ENCODE peak calls at places on chromosomes 5 and 9, in seven cellular contexts. One of them, this sample, is unnamed.

GRCh38 chr9:114431003-114431402 is 43.2 kb upstream of the AKNA start:
- DNase-seq in activated CD8-positive, alpha-beta T cell treated with anti-CD3 and anti-CD28 coated beads for 36 hours: no peak
- DNase-seq in cardiac fibroblast: no peak
- DNase-seq in ascending aorta: peak; percentile 30
- DNase-seq in fibroblast of lung: no peak
- DNase-seq in astrocyte: no peak
- DNase-seq in GM06990: no peak
- DNase-seq in this sample: no peak

GRCh38 chr5:159951387-159951786 is 35.1 kb downstream of the ADRA1B start:
- DNase-seq in GM06990: no peak
- DNase-seq in ascending aorta: no peak
- DNase-seq in cardiac fibroblast: peak; percentile 19
- DNase-seq in activated CD8-positive, alpha-beta T cell treated with anti-CD3 and anti-CD28 coated beads for 36 hours: no peak
- DNase-seq in fibroblast of lung: no peak
- DNase-seq in astrocyte: no peak
- DNase-seq in this sample: no peak

GRCh38 chr9:69811329-69811989 is 9.2 kb upstream of the CFAP95 start:
- DNase-seq in fibroblast of lung: no peak
- DNase-seq in activated CD8-positive, alpha-beta T cell treated with anti-CD3 and anti-CD28 coated beads for 36 hours: no peak
- DNase-seq in GM06990: no peak
- DNase-seq in ascending aorta: no peak
- DNase-seq in cardiac fibroblast: no peak
- DNase-seq in astrocyte: no peak
- DNase-seq in this sample: no peak

GRCh38 chr5:179435731-179436315 is 90.6 kb upstream of the ADAMTS2 start:
- DNase-seq in ascending aorta: no peak
- DNase-seq in cardiac fibroblast: no peak
- DNase-seq in activated CD8-positive, alpha-beta T cell treated with anti-CD3 and anti-CD28 coated beads for 36 hours: no peak
- DNase-seq in GM06990: no peak
- DNase-seq in astrocyte: no peak
- DNase-seq in fibroblast of lung: no peak
- DNase-seq in this sample: no peak

GRCh38 chr9:68489636-68490035 is 51.0 kb downstream of the TMEM252 start:
- DNase-seq in ascending aorta: no peak
- DNase-seq in astrocyte: peak; percentile 64
- DNase-seq in activated CD8-positive, alpha-beta T cell treated with anti-CD3 and anti-CD28 coated beads for 36 hours: no peak
- DNase-seq in GM06990: no peak
- DNase-seq in fibroblast of lung: peak; percentile 54
- DNase-seq in cardiac fibroblast: no peak
- DNase-seq in this sample: no peak

GRCh38 chr5:125541085-125541484 is 794.6 kb upstream of the ZNF608 start:
- DNase-seq in ascending aorta: no peak
- DNase-seq in GM06990: no peak
- DNase-seq in fibroblast of lung: no peak
- DNase-seq in astrocyte: no peak
- DNase-seq in cardiac fibroblast: no peak
- DNase-seq in activated CD8-positive, alpha-beta T cell treated with anti-CD3 and anti-CD28 coated beads for 36 hours: no peak
- DNase-seq in this sample: no peak

GRCh38 chr9:130128782-130129424 is 43.3 kb upstream of the NCS1 start:
- DNase-seq in astrocyte: peak; percentile 99
- DNase-seq in fibroblast of lung: peak; percentile 91
- DNase-seq in ascending aorta: peak; percentile 77
- DNase-seq in cardiac fibroblast: peak; percentile 91
- DNase-seq in activated CD8-positive, alpha-beta T cell treated with anti-CD3 and anti-CD28 coated beads for 36 hours: peak; percentile 83
- DNase-seq in GM06990: peak; percentile 79
- DNase-seq in this sample: peak; percentile 73

GRCh38 chr5:40404613-40405012 is 275.1 kb upstream of the PTGER4 start:
- DNase-seq in fibroblast of lung: no peak
- DNase-seq in astrocyte: no peak
- DNase-seq in ascending aorta: no peak
- DNase-seq in cardiac fibroblast: no peak
- DNase-seq in activated CD8-positive, alpha-beta T cell treated with anti-CD3 and anti-CD28 coated beads for 36 hours: no peak
- DNase-seq in GM06990: no peak
- DNase-seq in this sample: no peak

GRCh38 chr5:83472508-83473343 is 1.2 kb downstream of the VCAN start:
- DNase-seq in astrocyte: no peak
- DNase-seq in cardiac fibroblast: no peak
- DNase-seq in GM06990: peak; percentile 61
- DNase-seq in activated CD8-positive, alpha-beta T cell treated with anti-CD3 and anti-CD28 coated beads for 36 hours: peak; percentile 48
- DNase-seq in fibroblast of lung: peak; percentile 24
- DNase-seq in ascending aorta: peak; percentile 87
- DNase-seq in this sample: peak; percentile 62

GRCh38 chr5:76953551-76954382 is 922 bp downstream of the CRHBP start:
- DNase-seq in GM06990: no peak
- DNase-seq in astrocyte: peak; percentile 44
- DNase-seq in cardiac fibroblast: peak; percentile 51
- DNase-seq in ascending aorta: no peak
- DNase-seq in fibroblast of lung: peak; percentile 23
- DNase-seq in activated CD8-positive, alpha-beta T cell treated with anti-CD3 and anti-CD28 coated beads for 36 hours: no peak
- DNase-seq in this sample: no peak

GRCh38 chr5:118115791-118116190 is 872.6 kb downstream of the DTWD2 start:
- DNase-seq in activated CD8-positive, alpha-beta T cell treated with anti-CD3 and anti-CD28 coated beads for 36 hours: no peak
- DNase-seq in astrocyte: peak; percentile 3
- DNase-seq in fibroblast of lung: no peak
- DNase-seq in ascending aorta: no peak
- DNase-seq in cardiac fibroblast: no peak
- DNase-seq in GM06990: no peak
- DNase-seq in this sample: no peak

GRCh38 chr5:88518131-88519016 is 249.7 kb upstream of the TMEM161B start:
- DNase-seq in ascending aorta: no peak
- DNase-seq in GM06990: no peak
- DNase-seq in cardiac fibroblast: no peak
- DNase-seq in astrocyte: peak; percentile 95
- DNase-seq in fibroblast of lung: no peak
- DNase-seq in activated CD8-positive, alpha-beta T cell treated with anti-CD3 and anti-CD28 coated beads for 36 hours: no peak
- DNase-seq in this sample: no peak

GRCh38 chr5:111271885-111272284 is 47.7 kb downstream of the CAMK4 start:
- DNase-seq in GM06990: no peak
- DNase-seq in activated CD8-positive, alpha-beta T cell treated with anti-CD3 and anti-CD28 coated beads for 36 hours: peak; percentile 41
- DNase-seq in fibroblast of lung: no peak
- DNase-seq in ascending aorta: no peak
- DNase-seq in cardiac fibroblast: peak; percentile 39
- DNase-seq in astrocyte: peak; percentile 63
- DNase-seq in this sample: no peak

GRCh38 chr5:181224390-181225234 is 1.5 kb downstream of the TRIM41 start:
- DNase-seq in fibroblast of lung: no peak
- DNase-seq in GM06990: peak; percentile 55
- DNase-seq in astrocyte: no peak
- DNase-seq in cardiac fibroblast: no peak
- DNase-seq in ascending aorta: no peak
- DNase-seq in activated CD8-positive, alpha-beta T cell treated with anti-CD3 and anti-CD28 coated beads for 36 hours: peak; percentile 48
- DNase-seq in this sample: peak; percentile 17

GRCh38 chr9:105359899-105360298 is 87.9 kb upstream of the FSD1L start:
- DNase-seq in astrocyte: peak; percentile 95
- DNase-seq in fibroblast of lung: peak; percentile 34
- DNase-seq in ascending aorta: no peak
- DNase-seq in activated CD8-positive, alpha-beta T cell treated with anti-CD3 and anti-CD28 coated beads for 36 hours: peak; percentile 86
- DNase-seq in GM06990: no peak
- DNase-seq in cardiac fibroblast: peak; percentile 54
- DNase-seq in this sample: peak; percentile 8

GRCh38 chr5:69517763-69518212 is 25.2 kb downstream of the OCLN start:
- DNase-seq in GM06990: no peak
- DNase-seq in fibroblast of lung: peak; percentile 73
- DNase-seq in ascending aorta: no peak
- DNase-seq in cardiac fibroblast: peak; percentile 80
- DNase-seq in astrocyte: peak; percentile 52
- DNase-seq in activated CD8-positive, alpha-beta T cell treated with anti-CD3 and anti-CD28 coated beads for 36 hours: no peak
- DNase-seq in this sample: no peak

GRCh38 chr5:1751026-1751863 is 48.4 kb downstream of the MRPL36 start:
- DNase-seq in activated CD8-positive, alpha-beta T cell treated with anti-CD3 and anti-CD28 coated beads for 36 hours: no peak
- DNase-seq in cardiac fibroblast: no peak
- DNase-seq in ascending aorta: peak; percentile 31
- DNase-seq in fibroblast of lung: no peak
- DNase-seq in astrocyte: no peak
- DNase-seq in GM06990: no peak
- DNase-seq in this sample: no peak

GRCh38 chr9:26856413-26857032 is 36.1 kb downstream of the CAAP1 start:
- DNase-seq in activated CD8-positive, alpha-beta T cell treated with anti-CD3 and anti-CD28 coated beads for 36 hours: peak; percentile 48
- DNase-seq in GM06990: no peak
- DNase-seq in ascending aorta: no peak
- DNase-seq in astrocyte: peak; percentile 15
- DNase-seq in fibroblast of lung: peak; percentile 70
- DNase-seq in cardiac fibroblast: peak; percentile 79
- DNase-seq in this sample: peak; percentile 41

GRCh38 chr9:35920004-35920658 is 10.8 kb downstream of the SPAAR start:
- DNase-seq in cardiac fibroblast: no peak
- DNase-seq in activated CD8-positive, alpha-beta T cell treated with anti-CD3 and anti-CD28 coated beads for 36 hours: no peak
- DNase-seq in astrocyte: no peak
- DNase-seq in fibroblast of lung: no peak
- DNase-seq in GM06990: no peak
- DNase-seq in ascending aorta: no peak
- DNase-seq in this sample: no peak

GRCh38 chr9:114307323-114308250 is 15.3 kb upstream of the ORM1 start:
- DNase-seq in cardiac fibroblast: peak; percentile 49
- DNase-seq in astrocyte: peak; percentile 52
- DNase-seq in fibroblast of lung: no peak
- DNase-seq in ascending aorta: peak; percentile 62
- DNase-seq in GM06990: no peak
- DNase-seq in activated CD8-positive, alpha-beta T cell treated with anti-CD3 and anti-CD28 coated beads for 36 hours: no peak
- DNase-seq in this sample: no peak

GRCh38 chr9:69484023-69484422 is 159.0 kb downstream of the ENTREP1 start:
- DNase-seq in activated CD8-positive, alpha-beta T cell treated with anti-CD3 and anti-CD28 coated beads for 36 hours: no peak
- DNase-seq in astrocyte: no peak
- DNase-seq in cardiac fibroblast: no peak
- DNase-seq in ascending aorta: no peak
- DNase-seq in fibroblast of lung: no peak
- DNase-seq in GM06990: no peak
- DNase-seq in this sample: no peak

GRCh38 chr5:64854855-64855254 is 86.1 kb downstream of the CWC27 start:
- DNase-seq in astrocyte: peak; percentile 23
- DNase-seq in GM06990: no peak
- DNase-seq in activated CD8-positive, alpha-beta T cell treated with anti-CD3 and anti-CD28 coated beads for 36 hours: no peak
- DNase-seq in ascending aorta: no peak
- DNase-seq in fibroblast of lung: peak; percentile 38
- DNase-seq in cardiac fibroblast: no peak
- DNase-seq in this sample: no peak

DNA sequence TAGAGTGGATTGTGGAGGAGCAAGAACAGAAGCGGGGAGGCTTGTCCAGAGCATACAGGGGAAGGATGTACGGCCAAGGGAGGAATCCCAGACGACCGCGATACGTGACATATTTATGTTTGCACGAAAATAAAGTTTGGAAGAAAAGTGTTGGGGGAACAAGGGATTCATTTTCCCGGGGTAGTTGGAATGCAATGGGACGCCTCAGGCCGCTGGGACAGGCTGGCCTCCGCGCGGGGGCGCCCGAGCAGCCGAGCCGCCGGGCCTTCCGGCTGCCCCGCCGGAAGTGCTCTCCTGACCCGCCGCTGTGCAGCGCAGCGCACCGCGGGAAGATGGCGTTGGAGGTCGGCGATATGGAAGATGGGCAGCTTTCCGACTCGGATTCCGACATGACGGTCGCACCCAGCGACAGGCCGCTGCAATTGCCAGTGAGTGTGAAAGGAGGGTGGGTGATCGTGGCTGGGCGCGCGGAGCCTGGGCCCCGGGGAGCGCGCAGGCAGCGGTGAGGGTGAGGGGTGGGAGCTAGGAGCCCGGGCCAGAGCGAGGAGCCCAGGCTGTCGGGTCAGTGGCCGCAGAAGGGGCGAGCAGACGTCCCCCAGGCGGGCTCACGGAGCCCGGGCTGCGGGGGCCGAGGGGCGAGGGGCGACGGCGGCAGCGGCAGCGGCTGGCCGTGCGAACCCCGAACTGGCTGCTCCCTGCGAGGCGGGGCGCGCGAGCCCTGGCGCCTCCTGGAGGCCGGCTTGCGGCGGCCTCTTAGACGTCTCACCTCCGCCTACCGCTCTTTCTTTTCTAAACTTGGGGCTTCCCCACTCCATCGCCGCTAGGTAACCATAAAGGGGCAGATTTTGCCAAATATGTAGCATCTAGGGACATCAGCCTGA is at the start of gene PHAX:
- DNase-seq in ascending aorta: peak; percentile 85
- DNase-seq in GM06990: peak; percentile 90
- DNase-seq in fibroblast of lung: peak; percentile 78
- DNase-seq in astrocyte: peak; percentile 64
- DNase-seq in activated CD8-positive, alpha-beta T cell treated with anti-CD3 and anti-CD28 coated beads for 36 hours: peak; percentile 80
- DNase-seq in cardiac fibroblast: peak; percentile 76
- DNase-seq in this sample: peak; percentile 94
- TF ChIP-seq CTCF in ascending aorta: peak; percentile 82
- TF ChIP-seq CTCF in GM06990: peak; percentile 67
- TF ChIP-seq CTCF in fibroblast of lung: peak; percentile 59
- TF ChIP-seq CTCF in astrocyte: peak; percentile 67
- TF ChIP-seq CTCF in activated CD8-positive, alpha-beta T cell treated with anti-CD3 and anti-CD28 coated beads for 36 hours: peak; percentile 66
- TF ChIP-seq CTCF in cardiac fibroblast: peak; percentile 60
- TF ChIP-seq CTCF in this sample: peak; percentile 79

GRCh38 chr9:82130331-82131042 is 141.9 kb downstream of the SPATA31D1 start:
- DNase-seq in cardiac fibroblast: no peak
- DNase-seq in GM06990: no peak
- DNase-seq in activated CD8-positive, alpha-beta T cell treated with anti-CD3 and anti-CD28 coated beads for 36 hours: no peak
- DNase-seq in ascending aorta: no peak
- DNase-seq in fibroblast of lung: no peak
- DNase-seq in astrocyte: no peak
- DNase-seq in this sample: no peak
- TF ChIP-seq CTCF in cardiac fibroblast: no peak
- TF ChIP-seq CTCF in GM06990: no peak
- TF ChIP-seq CTCF in activated CD8-positive, alpha-beta T cell treated with anti-CD3 and anti-CD28 coated beads for 36 hours: no peak
- TF ChIP-seq CTCF in ascending aorta: no peak
- TF ChIP-seq CTCF in fibroblast of lung: no peak
- TF ChIP-seq CTCF in astrocyte: no peak
- TF ChIP-seq CTCF in this sample: no peak

GRCh38 chr5:91841423-91841822 is 458.3 kb upstream of the ARRDC3 start:
- DNase-seq in activated CD8-positive, alpha-beta T cell treated with anti-CD3 and anti-CD28 coated beads for 36 hours: no peak
- DNase-seq in cardiac fibroblast: no peak
- DNase-seq in GM06990: no peak
- DNase-seq in astrocyte: no peak
- DNase-seq in ascending aorta: no peak
- DNase-seq in fibroblast of lung: no peak
- DNase-seq in this sample: no peak
- TF ChIP-seq CTCF in activated CD8-positive, alpha-beta T cell treated with anti-CD3 and anti-CD28 coated beads for 36 hours: no peak
- TF ChIP-seq CTCF in cardiac fibroblast: no peak
- TF ChIP-seq CTCF in GM06990: no peak
- TF ChIP-seq CTCF in astrocyte: no peak
- TF ChIP-seq CTCF in ascending aorta: no peak
- TF ChIP-seq CTCF in fibroblast of lung: no peak
- TF ChIP-seq CTCF in this sample: no peak

GRCh38 chr5:149761461-149761860 is 31.4 kb downstream of the PPARGC1B start:
- DNase-seq in astrocyte: no peak
- DNase-seq in activated CD8-positive, alpha-beta T cell treated with anti-CD3 and anti-CD28 coated beads for 36 hours: no peak
- DNase-seq in GM06990: no peak
- DNase-seq in ascending aorta: no peak
- DNase-seq in cardiac fibroblast: no peak
- DNase-seq in fibroblast of lung: no peak
- DNase-seq in this sample: no peak

GRCh38 chr5:149765932-149766331 is 35.8 kb downstream of the PPARGC1B start:
- DNase-seq in fibroblast of lung: no peak
- DNase-seq in ascending aorta: no peak
- DNase-seq in activated CD8-positive, alpha-beta T cell treated with anti-CD3 and anti-CD28 coated beads for 36 hours: no peak
- DNase-seq in astrocyte: no peak
- DNase-seq in cardiac fibroblast: peak; percentile 20
- DNase-seq in GM06990: no peak
- DNase-seq in this sample: no peak

GRCh38 chr5:149764086-149764485 is 34.0 kb downstream of the PPARGC1B start:
- DNase-seq in GM06990: no peak
- DNase-seq in cardiac fibroblast: no peak
- DNase-seq in fibroblast of lung: no peak
- DNase-seq in ascending aorta: no peak
- DNase-seq in activated CD8-positive, alpha-beta T cell treated with anti-CD3 and anti-CD28 coated beads for 36 hours: no peak
- DNase-seq in astrocyte: no peak
- DNase-seq in this sample: no peak

GRCh38 chr5:149760700-149761187 is 30.6 kb downstream of the PPARGC1B start:
- DNase-seq in GM06990: no peak
- DNase-seq in fibroblast of lung: no peak
- DNase-seq in cardiac fibroblast: no peak
- DNase-seq in astrocyte: no peak
- DNase-seq in ascending aorta: no peak
- DNase-seq in activated CD8-positive, alpha-beta T cell treated with anti-CD3 and anti-CD28 coated beads for 36 hours: no peak
- DNase-seq in this sample: no peak

GRCh38 chr5:149762958-149763630 is 33.0 kb downstream of the PPARGC1B start:
- DNase-seq in fibroblast of lung: no peak
- DNase-seq in cardiac fibroblast: no peak
- DNase-seq in GM06990: no peak
- DNase-seq in astrocyte: no peak
- DNase-seq in activated CD8-positive, alpha-beta T cell treated with anti-CD3 and anti-CD28 coated beads for 36 hours: no peak
- DNase-seq in ascending aorta: no peak
- DNase-seq in this sample: no peak
- TF ChIP-seq CTCF in fibroblast of lung: no peak
- TF ChIP-seq CTCF in cardiac fibroblast: no peak
- TF ChIP-seq CTCF in GM06990: no peak
- TF ChIP-seq CTCF in astrocyte: no peak
- TF ChIP-seq CTCF in activated CD8-positive, alpha-beta T cell treated with anti-CD3 and anti-CD28 coated beads for 36 hours: no peak
- TF ChIP-seq CTCF in ascending aorta: no peak
- TF ChIP-seq CTCF in this sample: no peak